ENCODE peak calls at places on chromosomes 11 and 22, in eight cellular contexts. Z is HTR-8/SVneo, U is T-cell, R is HEK293T, D is NCI-H2029 treated with DMSO at 0.1 percent for 48 hours, X is activated gamma-delta T cell treated with Interleukin-2 at 50 U/mL for 16 hours, M is NCI-H748 treated with DMSO at 0.1 percent for 48 hours, F is GM18507. C is an unnamed sample.

GRCh38 chr22:28983788-28984441 is 77.7 kb downstream of the C22orf31 start:
- DNase-seq in Z (no peak), U (no peak), R (no peak), D (no peak), X (no peak), M (no peak), F (no peak), C (no peak)

GRCh38 chr22:38831166-38831945 is 12.5 kb downstream of the NPTXR start:
- DNase-seq in Z (no peak), U (no peak), R (no peak), D (no peak), X (no peak), M (no peak), F (no peak), C (no peak)

GRCh38 chr11:61543606-61544306 is 35.2 kb downstream of the LRRC10B start:
- DNase-seq in Z (no peak), U (no peak), R (no peak), D (no peak), X (no peak), M (no peak), F (no peak), C (no peak)

GRCh38 chr11:16605440-16605970 is 132.9 kb upstream of the C11orf58 start:
- DNase-seq in Z (no peak), U (no peak), R (peak; percentile 12), D (no peak), X (no peak), M (no peak), F (no peak), C (no peak)

GRCh38 chr22:43218786-43219185 is 31.9 kb upstream of the TTLL12 start:
- DNase-seq in Z (no peak), U (no peak), R (no peak), D (no peak), X (no peak), M (no peak), F (no peak), C (no peak)

GRCh38 chr11:78562398-78562797 is 12.3 kb downstream of the NARS2 start:
- DNase-seq in Z (no peak), U (no peak), R (no peak), D (no peak), X (no peak), M (no peak), F (no peak), C (no peak)

GRCh38 chr22:47200273-47201051 is 438.0 kb downstream of the TBC1D22A start:
- DNase-seq in Z (no peak), U (no peak), R (no peak), D (no peak), X (no peak), M (no peak), F (no peak), C (no peak)

GRCh38 chr11:103958475-103959215 is 77.8 kb upstream of the DDI1 start:
- DNase-seq in Z (no peak), U (no peak), R (no peak), D (no peak), X (no peak), M (no peak), F (no peak), C (no peak)

GRCh38 chr22:44664149-44664548 is 37.9 kb upstream of the PRR5 start:
- DNase-seq in Z (no peak), U (peak; percentile 45), R (no peak), D (no peak), X (peak; percentile 55), M (no peak), F (no peak), C (peak; percentile 55)

GRCh38 chr11:134224710-134225662 is 515 bp downstream of the VPS26B start:
- DNase-seq in Z (peak; percentile 17), U (peak; percentile 44), R (peak; percentile 47), D (peak; percentile 11), X (peak; percentile 41), M (no peak), F (no peak), C (peak; percentile 27)

GRCh38 chr11:9535189-9535781 is 38.2 kb upstream of the WEE1 start:
- DNase-seq in Z (peak; percentile 55), U (peak; percentile 66), R (peak; percentile 71), D (no peak), X (peak; percentile 77), M (peak; percentile 13), F (peak; percentile 47), C (peak; percentile 76)

GRCh38 chr11:2694995-2695939 is 4.5 kb downstream of the KCNQ1OT1 start:
- DNase-seq in Z (no peak), U (no peak), R (no peak), D (no peak), X (no peak), M (no peak), F (no peak), C (no peak)

GRCh38 chr22:19844423-19845368 is 10.0 kb downstream of the GNB1L start:
- DNase-seq in Z (no peak), U (no peak), R (no peak), D (no peak), X (no peak), M (no peak), F (no peak), C (no peak)